ENCODE peak calls at places on chromosomes 7 and 10, in four cellular contexts. L is mucosa of gallbladder, R is GM19239, H is HEK293T. O is an unnamed sample.

GRCh38 chr7:31003721-31004120 is 40.0 kb downstream of the GHRHR start:
- DNase-seq in L (no peak), R (no peak), H (no peak), O (no peak)

GRCh38 chr7:44060948-44061644 is 4.3 kb downstream of the PGAM2 start:
- DNase-seq in L (no peak), R (no peak), H (no peak), O (no peak)

GRCh38 chr7:105853931-105854419 is 22.4 kb downstream of the ATXN7L1 start:
- DNase-seq in L (no peak), R (no peak), H (no peak), O (no peak)

GRCh38 chr10:30786906-30787305 is 157.4 kb upstream of the LYZL2 start:
- DNase-seq in L (no peak), R (no peak), H (no peak), O (no peak)

GRCh38 chr7:98881561-98882315 is 3.4 kb downstream of the TRRAP start:
- DNase-seq in L (no peak), R (no peak), H (no peak), O (no peak)

GRCh38 chr7:93327006-93327633 is 95.0 kb downstream of the VPS50 start:
- DNase-seq in L (no peak), R (no peak), H (no peak), O (no peak)

GRCh38 chr10:70122742-70123141 is 9.9 kb downstream of the AIFM2 start:
- DNase-seq in L (no peak), R (no peak), H (no peak), O (no peak)

GRCh38 chr7:28458732-28459131 is 46.4 kb downstream of the CREB5 start:
- DNase-seq in L (no peak), R (no peak), H (peak; percentile 32), O (no peak)

O was measured in stomach.